ENCODE peak calls at places on chromosomes 2 and 18, in six cellular contexts. T is AML-193, Z is left colon, S is lung, X is cardiac fibroblast, Y is NCI-H460. A is an unnamed sample.

GRCh38 chr18:58911241-58911640 is 46.6 kb downstream of the ZNF532 start:
- DNase-seq in T (no peak), Z (no peak), S (no peak), Y (no peak), X (no peak), A (no peak)

GRCh38 chr18:45745817-45746461 is 22.0 kb downstream of the SLC14A1 start:
- DNase-seq in X (peak), T (no peak), Y (no peak), S (no peak), Z (no peak), A (no peak)

GRCh38 chr2:161096336-161096735 is 63.9 kb upstream of the TANK start:
- DNase-seq in T (no peak), X (peak), Y (no peak), S (no peak), Z (no peak), A (no peak)

GRCh38 chr2:181025004-181025403 is 44.6 kb downstream of the UBE2E3 start:
- DNase-seq in S (no peak), Z (no peak), X (peak), T (no peak), Y (no peak), A (no peak)

GRCh38 chr2:51734115-51734514 is 702.2 kb upstream of the NRXN1 start:
- DNase-seq in S (no peak), Z (no peak), T (peak), X (peak), Y (no peak), A (no peak)

GRCh38 chr2:47046271-47046670 is 108.8 kb downstream of the STPG4 start:
- DNase-seq in T (no peak), Z (no peak), Y (no peak), X (peak), S (no peak), A (no peak)

GRCh38 chr2:28684142-28684858 is 67.3 kb upstream of the PPP1CB start:
- DNase-seq in T (no peak), S (no peak), Y (no peak), Z (no peak), X (no peak), A (no peak)

GRCh38 chr2:177680866-177681358 is 288.3 kb downstream of the AGPS start:
- DNase-seq in T (no peak), Y (no peak), S (no peak), X (no peak), Z (no peak), A (no peak)

GRCh38 chr18:79739440-79739778 is 58.3 kb upstream of the KCNG2 start:
- DNase-seq in S (no peak), Y (no peak), T (no peak), Z (no peak), X (no peak), A (no peak)

GRCh38 chr2:151906633-151906998 is 78.4 kb upstream of the ARL5A start:
- DNase-seq in S (no peak), Y (no peak), X (no peak), Z (no peak), T (no peak), A (no peak)

GRCh38 chr2:24501813-24502212 is 10.8 kb downstream of the NCOA1 start:
- DNase-seq in Z (no peak), T (no peak), S (no peak), X (no peak), Y (no peak), A (no peak)

GRCh38 chr2:44429034-44429433 is 67.3 kb downstream of the CAMKMT start:
- DNase-seq in Y (peak), S (no peak), X (peak), T (no peak), Z (no peak), A (no peak)

GRCh38 chr18:64337673-64338072 is 188.8 kb upstream of the LINC00305 start:
- DNase-seq in S (no peak), Z (no peak), Y (no peak), T (no peak), X (no peak), A (no peak)

GRCh38 chr2:48728827-48729226 is 26.7 kb downstream of the LHCGR start:
- DNase-seq in Z (no peak), X (no peak), Y (no peak), S (no peak), T (no peak), A (no peak)

GRCh38 chr2:41152318-41152717 is 700.4 kb upstream of the SLC8A1 start:
- DNase-seq in X (no peak), T (no peak), Y (no peak), Z (no peak), S (no peak), A (no peak)

GRCh38 chr18:7576685-7577084 is 9.6 kb downstream of the PTPRM start:
- DNase-seq in T (no peak), Z (no peak), S (no peak), X (peak), Y (no peak), A (no peak)

GRCh38 chr2:12211326-12212170 is 465.1 kb downstream of the LPIN1 start:
- DNase-seq in X (no peak), Y (no peak), Z (no peak), T (no peak), S (no peak), A (no peak)

GRCh38 chr2:26002617-26003310 is 20.5 kb upstream of the KIF3C start:
- DNase-seq in T (peak), Z (no peak), S (peak), Y (no peak), X (no peak), A (no peak)

GRCh38 chr2:231929961-231930600 is 3.9 kb upstream of the NPPC start:
- DNase-seq in Z (no peak), Y (no peak), X (no peak), T (no peak), S (no peak), A (no peak)

GRCh38 chr18:5058768-5059539 is 138.1 kb downstream of the AKAIN1 start:
- DNase-seq in Y (no peak), T (no peak), S (no peak), X (no peak), Z (no peak), A (no peak)

GRCh38 chr18:3877678-3878077 is 427.7 kb downstream of the TGIF1 start:
- DNase-seq in T (peak), Y (no peak), X (peak), Z (no peak), S (no peak), A (no peak)

GRCh38 chr2:173830169-173830568 is 135.0 kb downstream of the SP3 start:
- DNase-seq in Y (no peak), X (peak), S (no peak), T (no peak), Z (no peak), A (no peak)

GRCh38 chr2:102185347-102185746 is 1.5 kb upstream of the IL1RL2 start:
- DNase-seq in X (peak), Y (no peak), Z (no peak), S (no peak), T (no peak), A (peak)